ENCODE peak calls at places on chromosomes 7 and 10, in seven cellular contexts. I is activated CD4-positive, alpha-beta T cell treated with anti-CD3 and anti-CD28 coated beads, Interleukin-2, amount 10 ng/mL, durations not matched to agents 7 days and 5 days; P is GDM1; M is NCI-H526 treated with DMSO at 0.1 percent for 48 hours; L is Right ventricle myocardium inferior; E is HTR-8/SVneo; B is NCI-H1436. Z is an unnamed sample.

GRCh38 chr7:46909601-46910051 is 672.3 kb downstream of the TNS3 start:
- DNase-seq in M (no peak), L (no peak), I (no peak), B (no peak), E (no peak), P (no peak), Z (no peak)

GRCh38 chr7:30738026-30738915 is 13.7 kb upstream of the INMT start:
- DNase-seq in I (peak; percentile 12), B (no peak), P (no peak), E (no peak), L (no peak), M (no peak), Z (no peak)

GRCh38 chr10:128001346-128001745 is 94.4 kb downstream of the PTPRE start:
- DNase-seq in P (no peak), M (no peak), I (no peak), L (no peak), B (no peak), E (no peak), Z (no peak)

GRCh38 chr10:94210465-94211186 is 152.1 kb downstream of the NOC3L start:
- DNase-seq in E (no peak), I (no peak), P (no peak), B (no peak), M (no peak), L (no peak), Z (no peak)

GRCh38 chr10:100986952-100987684 is at the start of the genes MRPL43 and TWNK:
- DNase-seq in M (peak; percentile 18), B (peak; percentile 67), L (peak; percentile 93), E (peak; percentile 89), I (peak; percentile 90), P (peak; percentile 49), Z (peak; percentile 74)

GRCh38 chr7:130134106-130134636 is 63.8 kb downstream of the KLHDC10 start:
- DNase-seq in P (no peak), B (no peak), I (no peak), L (no peak), E (no peak), M (no peak), Z (no peak)

GRCh38 chr7:106775552-106775936 is 89.5 kb upstream of the PIK3CG start:
- DNase-seq in B (no peak), I (no peak), M (no peak), P (no peak), L (no peak), E (peak; percentile 33), Z (no peak)

GRCh38 chr10:24541239-24541753 is 182.4 kb downstream of the ARHGAP21 start:
- DNase-seq in P (no peak), M (no peak), B (no peak), L (no peak), I (no peak), E (no peak), Z (no peak)

GRCh38 chr7:1758417-1758858 is 88.4 kb downstream of the ELFN1 start:
- DNase-seq in P (no peak), I (no peak), L (peak; percentile 72), B (peak; percentile 44), E (peak; percentile 75), M (no peak), Z (no peak)

GRCh38 chr7:143514995-143515735 is 37.5 kb downstream of the TAS2R41 start:
- DNase-seq in L (no peak), P (no peak), M (no peak), B (no peak), I (no peak), E (no peak), Z (no peak)

GRCh38 chr10:114142018-114142417 is 32.0 kb downstream of the CCDC186 start:
- DNase-seq in E (no peak), B (no peak), M (no peak), I (no peak), P (no peak), L (no peak), Z (no peak)

GRCh38 chr7:1673581-1674102 is 3.6 kb downstream of the ELFN1 start:
- DNase-seq in L (no peak), M (no peak), B (no peak), I (no peak), E (no peak), P (no peak), Z (no peak)

GRCh38 chr7:1720325-1720724 is 50.2 kb downstream of the ELFN1 start:
- DNase-seq in B (peak; percentile 26), I (no peak), L (no peak), P (no peak), M (no peak), E (no peak), Z (no peak)

GRCh38 chr10:119281581-119282071 is 74.3 kb downstream of the GRK5 start:
- DNase-seq in E (no peak), M (no peak), L (peak; percentile 84), B (no peak), P (no peak), I (no peak), Z (no peak)

GRCh38 chr7:16044620-16045019 is 358.1 kb upstream of the MEOX2 start:
- DNase-seq in E (no peak), B (no peak), I (no peak), M (no peak), P (no peak), L (no peak), Z (no peak)

GRCh38 chr10:31013331-31013730 is 18.3 kb downstream of the ZNF438 start:
- DNase-seq in L (no peak), M (no peak), I (no peak), B (no peak), E (no peak), P (no peak), Z (no peak)

GRCh38 chr7:1654111-1654510 is 16.0 kb upstream of the ELFN1 start:
- DNase-seq in P (no peak), I (no peak), L (peak; percentile 39), E (no peak), B (no peak), M (no peak), Z (no peak)

Z was measured in stimulated activated CD8-positive, alpha-beta memory T cell treated with anti-CD3 and anti-CD28 coated beads, Interleukin-15, amount 100 ng/mL, for 4 hours.